ENCODE peak calls at places on chromosomes 16 and 17, in five cellular contexts. One of them, this sample, is unnamed.

GRCh38 chr16:21053595-21053994 is 97.1 kb downstream of the DNAH3 start:
- DNase-seq in A673: no peak
- DNase-seq in stomach: no peak
- DNase-seq in AG09309: no peak
- DNase-seq in fibroblast of mammary gland: no peak
- DNase-seq in this sample: no peak

GRCh38 chr16:75264999-75265910 is 13.8 kb upstream of the BCAR1 start:
- DNase-seq in A673: no peak
- DNase-seq in stomach: peak; percentile 68
- DNase-seq in AG09309: no peak
- DNase-seq in fibroblast of mammary gland: no peak
- DNase-seq in this sample: no peak

GRCh38 chr17:42817866-42818265 is 6.2 kb downstream of the BECN1 start:
- DNase-seq in A673: no peak
- DNase-seq in stomach: no peak
- DNase-seq in AG09309: no peak
- DNase-seq in fibroblast of mammary gland: peak; percentile 70
- DNase-seq in this sample: no peak

GRCh38 chr17:74943808-74944522 is 8.3 kb downstream of the OTOP3 start:
- DNase-seq in A673: no peak
- DNase-seq in stomach: no peak
- DNase-seq in AG09309: no peak
- DNase-seq in fibroblast of mammary gland: no peak
- DNase-seq in this sample: no peak

GRCh38 chr16:19997264-19997663 is 76.4 kb downstream of the GPR139 start:
- DNase-seq in A673: no peak
- DNase-seq in stomach: no peak
- DNase-seq in AG09309: no peak
- DNase-seq in fibroblast of mammary gland: no peak
- DNase-seq in this sample: no peak

GRCh38 chr17:67360880-67361279 is 5.5 kb downstream of the PSMD12 start:
- DNase-seq in A673: no peak
- DNase-seq in stomach: no peak
- DNase-seq in AG09309: no peak
- DNase-seq in fibroblast of mammary gland: no peak
- DNase-seq in this sample: no peak

GRCh38 chr17:30000001-30000754 is 58.7 kb downstream of the EFCAB5 start:
- DNase-seq in A673: peak; percentile 8
- DNase-seq in stomach: no peak
- DNase-seq in AG09309: no peak
- DNase-seq in fibroblast of mammary gland: peak; percentile 12
- DNase-seq in this sample: no peak

GRCh38 chr17:69757794-69758430 is 317.1 kb upstream of the KCNJ16 start:
- DNase-seq in A673: no peak
- DNase-seq in stomach: no peak
- DNase-seq in AG09309: peak; percentile 98
- DNase-seq in fibroblast of mammary gland: peak; percentile 97
- DNase-seq in this sample: no peak

GRCh38 chr16:21646721-21647561 is 5.5 kb downstream of the IGSF6 start:
- DNase-seq in A673: no peak
- DNase-seq in stomach: peak; percentile 35
- DNase-seq in AG09309: no peak
- DNase-seq in fibroblast of mammary gland: no peak
- DNase-seq in this sample: no peak

GRCh38 chr16:11681526-11681925 is 13.3 kb downstream of the SNN start:
- DNase-seq in A673: no peak
- DNase-seq in stomach: no peak
- DNase-seq in AG09309: no peak
- DNase-seq in fibroblast of mammary gland: no peak
- DNase-seq in this sample: peak; percentile 57

GRCh38 chr16:67396159-67396774 is 3.0 kb upstream of the TPPP3 start:
- DNase-seq in A673: peak; percentile 61
- DNase-seq in stomach: peak; percentile 84
- DNase-seq in AG09309: no peak
- DNase-seq in fibroblast of mammary gland: peak; percentile 69
- DNase-seq in this sample: peak; percentile 89

GRCh38 chr17:17537311-17538099 is 41.3 kb upstream of the RASD1 start:
- DNase-seq in A673: peak; percentile 19
- DNase-seq in stomach: no peak
- DNase-seq in AG09309: no peak
- DNase-seq in fibroblast of mammary gland: no peak
- DNase-seq in this sample: no peak

GRCh38 chr17:20206591-20206990 is 197.4 kb downstream of the SPECC1 start:
- DNase-seq in A673: no peak
- DNase-seq in stomach: no peak
- DNase-seq in AG09309: no peak
- DNase-seq in fibroblast of mammary gland: peak; percentile 77
- DNase-seq in this sample: no peak

GRCh38 chr16:16022683-16023064 is 73.3 kb downstream of the ABCC1 start:
- DNase-seq in A673: no peak
- DNase-seq in stomach: no peak
- DNase-seq in AG09309: no peak
- DNase-seq in fibroblast of mammary gland: no peak
- DNase-seq in this sample: no peak

GRCh38 chr16:10859650-10860049 is 17.4 kb upstream of the CIITA start:
- DNase-seq in A673: no peak
- DNase-seq in stomach: no peak
- DNase-seq in AG09309: no peak
- DNase-seq in fibroblast of mammary gland: no peak
- DNase-seq in this sample: no peak

GRCh38 chr17:31596382-31597323 is 205.2 kb downstream of the RAB11FIP4 start:
- DNase-seq in A673: peak; percentile 65
- DNase-seq in stomach: no peak
- DNase-seq in AG09309: peak; percentile 95
- DNase-seq in fibroblast of mammary gland: peak; percentile 97
- DNase-seq in this sample: peak; percentile 86

GRCh38 chr16:11896776-11897175 is 19.0 kb downstream of the GSPT1 start:
- DNase-seq in A673: peak; percentile 15
- DNase-seq in stomach: no peak
- DNase-seq in AG09309: no peak
- DNase-seq in fibroblast of mammary gland: peak; percentile 83
- DNase-seq in this sample: no peak

GRCh38 chr16:46693598-46693997 is 4.1 kb downstream of the ORC6 start:
- DNase-seq in A673: no peak
- DNase-seq in stomach: no peak
- DNase-seq in AG09309: no peak
- DNase-seq in fibroblast of mammary gland: no peak
- DNase-seq in this sample: no peak

GRCh38 chr17:72657467-72658317 is 434.8 kb downstream of the SLC39A11 start:
- DNase-seq in A673: no peak
- DNase-seq in stomach: no peak
- DNase-seq in AG09309: no peak
- DNase-seq in fibroblast of mammary gland: peak; percentile 40
- DNase-seq in this sample: no peak

GRCh38 chr16:87344931-87345631 is 27.9 kb upstream of the C16orf95 start:
- DNase-seq in A673: peak; percentile 37
- DNase-seq in stomach: peak; percentile 34
- DNase-seq in AG09309: no peak
- DNase-seq in fibroblast of mammary gland: no peak
- DNase-seq in this sample: peak; percentile 63

GRCh38 chr16:2779151-2779920 is 2.3 kb upstream of the ELOB start:
- DNase-seq in A673: no peak
- DNase-seq in stomach: no peak
- DNase-seq in AG09309: no peak
- DNase-seq in fibroblast of mammary gland: no peak
- DNase-seq in this sample: no peak

GRCh38 chr17:61492759-61493526 is 40.7 kb downstream of the TBX4 start:
- DNase-seq in A673: no peak
- DNase-seq in stomach: no peak
- DNase-seq in AG09309: peak; percentile 90
- DNase-seq in fibroblast of mammary gland: peak; percentile 11
- DNase-seq in this sample: no peak

GRCh38 chr17:50799582-50799981 is 32.3 kb upstream of the ANKRD40CL start:
- DNase-seq in A673: no peak
- DNase-seq in stomach: no peak
- DNase-seq in AG09309: no peak
- DNase-seq in fibroblast of mammary gland: no peak
- DNase-seq in this sample: no peak

GRCh38 chr17:18145811-18146210 is 37.3 kb downstream of the MYO15A start:
- DNase-seq in A673: no peak
- DNase-seq in stomach: no peak
- DNase-seq in AG09309: no peak
- DNase-seq in fibroblast of mammary gland: no peak
- DNase-seq in this sample: no peak

DNA sequence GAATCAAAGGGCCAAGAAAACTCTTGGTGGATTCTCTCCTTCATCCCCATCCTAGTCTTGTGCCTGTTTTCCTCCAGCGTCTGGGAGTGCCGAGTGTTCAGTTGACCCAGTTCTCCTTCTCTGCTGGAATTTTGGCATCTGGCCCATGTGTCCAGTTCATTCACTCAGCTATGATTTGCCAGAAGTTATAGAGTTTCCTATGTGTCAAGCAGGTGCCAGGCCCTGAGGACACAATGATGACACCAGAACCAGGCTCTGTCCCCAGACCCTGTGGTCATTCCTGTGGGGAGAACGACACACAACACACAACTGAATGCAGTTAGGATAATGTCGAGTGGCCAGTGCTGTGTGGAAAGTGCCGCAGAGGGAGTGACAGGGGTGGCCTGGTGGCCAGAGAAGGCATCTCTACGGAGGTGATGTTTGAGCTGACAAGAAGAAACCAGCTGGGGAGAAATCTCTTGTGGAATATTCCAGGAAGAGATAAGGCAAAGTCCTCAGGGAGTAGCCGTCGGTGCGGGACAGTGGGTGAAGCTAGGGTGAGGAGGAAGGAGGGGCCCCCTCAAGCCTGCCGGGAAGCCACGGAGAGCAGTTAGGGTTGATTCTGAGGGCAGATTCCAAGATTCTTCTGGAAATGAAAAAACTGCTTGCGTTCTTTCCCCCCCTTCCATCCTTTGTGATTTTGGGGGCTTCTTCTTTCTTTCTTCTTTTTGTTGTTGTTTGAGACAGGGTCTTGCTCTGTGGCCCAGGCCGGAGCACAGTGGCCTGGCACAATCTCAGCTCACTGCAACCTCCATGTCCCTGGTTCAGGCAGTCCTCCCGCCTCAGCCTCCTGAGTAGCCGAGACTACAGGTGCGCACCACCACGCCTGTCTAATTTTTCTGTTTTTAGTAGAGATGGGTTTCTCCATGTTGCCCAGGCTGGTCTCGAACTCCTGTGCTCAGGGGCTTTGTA is 35.8 kb upstream of the IL34 start:
- DNase-seq in A673: no peak
- DNase-seq in stomach: no peak
- DNase-seq in AG09309: no peak
- DNase-seq in fibroblast of mammary gland: no peak
- DNase-seq in this sample: no peak
- TF ChIP-seq CTCF in A673: no peak
- TF ChIP-seq CTCF in stomach: no peak
- TF ChIP-seq CTCF in AG09309: no peak
- TF ChIP-seq CTCF in fibroblast of mammary gland: no peak
- TF ChIP-seq CTCF in this sample: no peak

DNA sequence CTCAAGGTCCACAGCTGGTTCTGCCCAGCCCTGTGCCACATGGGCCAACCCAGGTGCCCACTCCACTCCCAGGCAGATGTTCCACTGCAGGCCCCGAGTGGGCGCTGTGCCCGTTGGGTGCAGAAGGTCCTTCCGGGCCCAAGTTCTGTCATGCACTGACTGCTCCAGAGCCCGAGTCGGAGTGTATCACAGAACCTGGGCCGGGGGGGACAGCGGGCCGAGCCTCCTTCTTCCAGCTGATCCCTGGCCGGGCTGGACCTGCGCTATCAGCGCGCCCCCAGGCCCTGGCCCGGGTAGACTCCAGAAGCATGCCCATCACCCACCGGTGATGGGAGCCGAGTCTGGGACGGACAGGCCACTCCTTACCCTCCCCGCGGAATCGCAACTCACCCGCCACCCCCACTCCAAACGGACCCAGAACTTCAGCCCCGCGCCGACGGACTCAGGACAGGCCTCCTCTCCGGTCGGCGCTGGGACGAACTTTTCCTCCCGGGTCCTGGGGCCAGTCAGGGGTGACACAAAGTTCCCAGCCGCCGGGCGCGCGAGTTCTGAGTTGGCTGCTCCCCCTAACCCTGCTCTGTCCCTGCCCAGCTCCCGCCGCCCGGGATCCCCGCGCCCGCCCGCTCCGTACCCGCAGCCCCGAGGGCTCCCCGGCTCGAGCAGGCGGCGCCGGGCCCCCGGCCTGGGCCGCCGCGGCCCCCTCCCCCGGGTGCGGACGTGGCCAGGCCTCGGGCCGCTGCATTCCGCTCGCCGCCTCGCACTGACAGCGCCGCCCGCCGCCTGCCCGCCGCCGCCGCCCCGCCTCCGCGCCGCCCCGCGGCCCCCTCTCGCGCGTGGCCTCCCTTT is at the start of gene COPZ2:
- DNase-seq in A673: peak; percentile 40
- DNase-seq in stomach: peak; percentile 60
- DNase-seq in AG09309: no peak
- DNase-seq in fibroblast of mammary gland: peak; percentile 57
- DNase-seq in this sample: peak; percentile 55
- H3K4me3 ChIP-seq in A673: peak within 1 kb of the TSS; percentile 54
- H3K4me3 ChIP-seq in stomach: peak within 1 kb of the TSS; percentile 61
- H3K4me3 ChIP-seq in AG09309: peak within 1 kb of the TSS; percentile 64
- H3K4me3 ChIP-seq in fibroblast of mammary gland: peak within 1 kb of the TSS; percentile 60
- H3K4me3 ChIP-seq in this sample: peak within 1 kb of the TSS; percentile 56

GRCh38 chr17:68642118-68642412 is 40.9 kb upstream of the FAM20A start:
- DNase-seq in A673: no peak
- DNase-seq in stomach: no peak
- DNase-seq in AG09309: no peak
- DNase-seq in fibroblast of mammary gland: no peak
- DNase-seq in this sample: no peak
- TF ChIP-seq CTCF in A673: no peak
- TF ChIP-seq CTCF in stomach: no peak
- TF ChIP-seq CTCF in AG09309: no peak
- TF ChIP-seq CTCF in fibroblast of mammary gland: no peak
- TF ChIP-seq CTCF in this sample: no peak

GRCh38 chr16:28865289-28865688 is 1.6 kb downstream of the SH2B1 start:
- DNase-seq in A673: no peak
- DNase-seq in stomach: no peak
- DNase-seq in AG09309: no peak
- DNase-seq in fibroblast of mammary gland: no peak
- DNase-seq in this sample: no peak
- H3K4me3 ChIP-seq in A673: no peak overlapping the region
- H3K4me3 ChIP-seq in stomach: no peak overlapping the region
- H3K4me3 ChIP-seq in AG09309: no peak overlapping the region
- H3K4me3 ChIP-seq in fibroblast of mammary gland: no peak overlapping the region
- H3K4me3 ChIP-seq in this sample: no peak overlapping the region

GRCh38 chr16:1159973-1160772 is 7.3 kb downstream of the CACNA1H start:
- DNase-seq in A673: no peak
- DNase-seq in stomach: no peak
- DNase-seq in AG09309: no peak
- DNase-seq in fibroblast of mammary gland: no peak
- DNase-seq in this sample: no peak
- TF ChIP-seq CTCF in A673: no peak
- TF ChIP-seq CTCF in stomach: no peak
- TF ChIP-seq CTCF in AG09309: no peak
- TF ChIP-seq CTCF in fibroblast of mammary gland: no peak
- TF ChIP-seq CTCF in this sample: no peak

This sample was measured in left lung.